ENCODE peak calls at places on chromosomes 7 and 10, in six cellular contexts. V is Peyer's patch, F is NB4, X is cardiac muscle cell, Q is GM12864, P is tibial nerve. E is an unnamed sample.

GRCh38 chr7:33099154-33099940 is 9.9 kb downstream of the RP9 start:
- DNase-seq in V (no peak), F (no peak), X (no peak), Q (no peak), P (no peak), E (no peak)

GRCh38 chr7:118259115-118259514 is 34.6 kb downstream of the ANKRD7 start:
- DNase-seq in V (no peak), F (peak; percentile 56), X (peak; percentile 1), Q (no peak), P (no peak), E (no peak)

GRCh38 chr10:88728107-88728763 is 22.2 kb downstream of the LIPK start:
- DNase-seq in V (no peak), F (peak; percentile 80), X (peak; percentile 17), Q (no peak), P (no peak), E (peak; percentile 68)

GRCh38 chr7:104149822-104150221 is 58.0 kb downstream of the ORC5 start:
- DNase-seq in V (no peak), F (no peak), X (no peak), Q (no peak), P (no peak), E (no peak)

GRCh38 chr10:13877154-13877909 is 290.6 kb downstream of the PRPF18 start:
- DNase-seq in V (no peak), F (no peak), X (peak; percentile 55), Q (no peak), P (peak; percentile 28), E (peak; percentile 69)

GRCh38 chr7:22718200-22718711 is 8.7 kb upstream of the IL6 start:
- DNase-seq in V (no peak), F (no peak), X (peak; percentile 86), Q (no peak), P (no peak), E (no peak)

GRCh38 chr10:21217107-21217506 is 308.4 kb downstream of the SKIDA1 start:
- DNase-seq in V (no peak), F (no peak), X (peak; percentile 40), Q (no peak), P (no peak), E (no peak)

GRCh38 chr7:1902231-1902855 is 232.3 kb downstream of the ELFN1 start:
- DNase-seq in V (no peak), F (no peak), X (no peak), Q (no peak), P (no peak), E (peak; percentile 21)

GRCh38 chr10:112338957-112339356 is 35.0 kb upstream of the ACSL5 start:
- DNase-seq in V (no peak), F (peak; percentile 10), X (no peak), Q (no peak), P (no peak), E (no peak)

GRCh38 chr7:107728276-107728675 is 15.7 kb upstream of the CBLL1 start:
- DNase-seq in V (no peak), F (no peak), X (no peak), Q (no peak), P (no peak), E (no peak)

GRCh38 chr7:46613116-46613515 is 692.0 kb upstream of the IGFBP3 start:
- DNase-seq in V (no peak), F (no peak), X (no peak), Q (no peak), P (no peak), E (no peak)

GRCh38 chr10:128835361-128835760 is 631.7 kb upstream of the MGMT start:
- DNase-seq in V (no peak), F (no peak), X (no peak), Q (no peak), P (no peak), E (no peak)

GRCh38 chr10:128837478-128837877 is 629.6 kb upstream of the MGMT start:
- DNase-seq in V (no peak), F (no peak), X (no peak), Q (no peak), P (no peak), E (no peak)

GRCh38 chr10:128843972-128844371 is 623.1 kb upstream of the MGMT start:
- DNase-seq in V (no peak), F (peak; percentile 35), X (peak; percentile 26), Q (no peak), P (no peak), E (no peak)

GRCh38 chr10:128839134-128839533 is 627.9 kb upstream of the MGMT start:
- DNase-seq in V (no peak), F (no peak), X (no peak), Q (no peak), P (no peak), E (no peak)

DNA sequence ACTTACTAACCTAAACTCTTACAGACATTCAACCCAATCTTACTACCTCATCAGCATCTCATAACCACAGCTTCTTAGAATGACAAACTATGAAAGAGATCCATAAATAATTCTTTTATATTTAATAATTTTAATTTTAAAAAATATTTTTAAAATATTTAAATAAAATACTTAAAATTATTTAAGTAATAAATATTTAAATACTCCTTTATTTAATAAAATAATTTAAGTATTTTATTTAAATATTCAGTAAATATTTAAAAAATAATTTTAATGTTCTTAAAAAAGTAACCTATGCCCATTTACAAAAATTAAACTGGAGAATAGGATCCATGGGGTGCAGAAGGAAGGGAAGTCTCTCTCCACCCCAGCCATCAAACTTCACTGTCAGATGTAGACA is 627.3 kb upstream of the MGMT start:
- DNase-seq in V (no peak), F (no peak), X (no peak), Q (no peak), P (no peak), E (no peak)
- TF ChIP-seq CTCF in V (no peak), F (no peak), X (no peak), Q (no peak), P (no peak), E (no peak)

GRCh38 chr7:129055294-129055816 is 444 bp upstream of the TNPO3 start:
- DNase-seq in V (no peak), F (no peak), X (no peak), Q (no peak), P (no peak), E (no peak)

GRCh38 chr7:129053938-129054437 is 923 bp downstream of the TNPO3 start:
- DNase-seq in V (no peak), F (peak; percentile 74), X (peak; percentile 50), Q (no peak), P (no peak), E (no peak)

GRCh38 chr7:129052441-129052840 is 2.5 kb downstream of the TNPO3 start:
- DNase-seq in V (no peak), F (no peak), X (no peak), Q (no peak), P (no peak), E (no peak)

GRCh38 chr7:129054438-129055293 is at the start of gene TNPO3:
- DNase-seq in V (peak; percentile 95), F (peak; percentile 97), X (peak; percentile 94), Q (peak; percentile 87), P (peak; percentile 88), E (peak; percentile 97)

GRCh38 chr7:129055861-129056464 is 1.1 kb upstream of the TNPO3 start:
- DNase-seq in V (no peak), F (no peak), X (peak; percentile 15), Q (no peak), P (no peak), E (no peak)
- H3K4me3 ChIP-seq in V (no peak overlapping the region), F (peak overlapping the region; percentile 76), X (no peak overlapping the region), Q (peak overlapping the region; percentile 90), P (peak overlapping the region; percentile 87), E (no peak overlapping the region)

GRCh38 chr10:121240556-121240955 is 357.7 kb downstream of the FGFR2 start:
- DNase-seq in V (no peak), F (no peak), X (no peak), Q (no peak), P (no peak), E (no peak)

GRCh38 chr10:121236621-121237020 is 361.6 kb downstream of the FGFR2 start:
- DNase-seq in V (no peak), F (no peak), X (no peak), Q (no peak), P (no peak), E (no peak)

GRCh38 chr10:121240011-121240410 is 358.2 kb downstream of the FGFR2 start:
- DNase-seq in V (peak; percentile 88), F (peak; percentile 7), X (no peak), Q (no peak), P (peak; percentile 14), E (peak; percentile 62)

GRCh38 chr10:121235692-121236091 is 362.6 kb downstream of the FGFR2 start:
- DNase-seq in V (no peak), F (no peak), X (no peak), Q (no peak), P (no peak), E (no peak)

DNA sequence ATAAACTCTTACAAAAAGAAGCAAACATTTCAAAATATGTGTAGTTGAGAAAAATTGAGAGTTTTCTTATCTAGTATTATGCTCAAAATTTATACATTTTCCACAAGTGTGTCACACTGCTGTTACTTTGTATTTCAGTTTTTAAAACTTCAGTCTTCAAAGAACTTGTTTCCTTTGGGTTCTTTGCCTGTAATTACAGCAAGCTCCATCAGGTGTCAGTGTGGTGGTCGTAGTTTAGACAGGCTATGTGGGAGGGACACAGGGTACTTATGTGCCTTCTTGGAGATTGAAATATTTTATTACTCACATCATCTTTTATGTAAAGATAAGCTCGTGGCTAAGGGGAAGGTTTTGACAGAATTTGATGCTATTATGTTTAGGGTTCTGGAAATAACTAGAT is 360.5 kb downstream of the FGFR2 start:
- DNase-seq in V (no peak), F (no peak), X (no peak), Q (no peak), P (no peak), E (no peak)
- TF ChIP-seq CTCF in V (no peak), F (no peak), X (no peak), Q (peak; percentile 11), P (no peak), E (no peak)

DNA sequence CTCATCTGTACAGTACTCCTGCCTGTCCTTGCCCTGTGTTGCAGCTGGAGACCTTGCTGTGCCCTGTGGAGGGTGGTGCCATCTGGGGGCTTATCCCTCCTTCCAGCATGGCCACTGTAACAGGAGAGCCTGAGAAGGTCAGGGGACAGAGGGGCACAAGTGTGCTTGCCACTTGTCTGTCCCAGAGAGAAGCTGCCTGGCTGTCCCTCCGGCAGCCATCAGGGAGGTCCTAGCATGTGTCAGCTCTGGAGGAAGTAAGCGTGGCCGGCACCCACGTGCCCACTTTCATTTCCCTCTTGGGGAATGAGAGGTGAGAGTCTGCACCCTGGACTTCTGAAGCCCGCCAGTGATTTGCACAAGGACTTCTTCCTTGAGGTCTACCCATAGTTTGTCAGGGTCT is 97.0 kb upstream of the PPIF start:
- DNase-seq in V (no peak), F (peak; percentile 76), X (no peak), Q (no peak), P (no peak), E (peak; percentile 84)
- H3K4me3 ChIP-seq in V (no peak overlapping the region), F (no peak overlapping the region), X (no peak overlapping the region), Q (peak overlapping the region; percentile 29), P (no peak overlapping the region), E (no peak overlapping the region)

GRCh38 chr10:86261933-86262665 is 104.5 kb downstream of the GRID1 start:
- DNase-seq in V (peak; percentile 45), F (peak; percentile 70), X (no peak), Q (peak; percentile 24), P (no peak), E (peak; percentile 66)
- TF ChIP-seq CTCF in V (no peak), F (peak; percentile 74), X (no peak), Q (peak; percentile 72), P (no peak), E (peak; percentile 33)

GRCh38 chr7:69285856-69286255 is 312.4 kb upstream of the AUTS2 start:
- DNase-seq in V (no peak), F (no peak), X (no peak), Q (no peak), P (no peak), E (no peak)

GRCh38 chr7:69282941-69283340 is 315.3 kb upstream of the AUTS2 start:
- DNase-seq in V (no peak), F (no peak), X (peak; percentile 3), Q (no peak), P (no peak), E (no peak)

GRCh38 chr7:69283421-69283820 is 314.9 kb upstream of the AUTS2 start:
- DNase-seq in V (no peak), F (no peak), X (peak; percentile 55), Q (no peak), P (peak; percentile 15), E (no peak)
- H3K4me3 ChIP-seq in V (no peak overlapping the region), F (no peak overlapping the region), X (no peak overlapping the region), Q (no peak overlapping the region), P (no peak overlapping the region), E (no peak overlapping the region)

E was measured in upper lobe of right lung.